ENCODE peak calls at places on chromosomes 13 and 19, in six cellular contexts. Q is tibial artery, L is A549, O is K562, J is uterus, C is adrenal gland. K is an unnamed sample.

GRCh38 chr13:38980628-38981078 is 10.0 kb downstream of the STOML3 start:
- DNase-seq in L (no peak), Q (no peak), J (no peak), C (no peak), O (no peak), K (no peak)

GRCh38 chr19:14516746-14517438 is 1.3 kb downstream of the DNAJB1 start:
- DNase-seq in Q (no peak), L (no peak), C (peak; percentile 65), J (no peak), O (no peak), K (no peak)

GRCh38 chr19:10617409-10618121 is 7.8 kb upstream of the SLC44A2 start:
- DNase-seq in O (peak; percentile 28), J (no peak), L (no peak), Q (no peak), C (no peak), K (no peak)

GRCh38 chr13:93502987-93503386 is 276.4 kb downstream of the GPC6 start:
- DNase-seq in Q (no peak), J (no peak), O (no peak), L (no peak), C (no peak), K (no peak)

GRCh38 chr19:13163609-13164364 is 13.6 kb downstream of the IER2 start:
- DNase-seq in J (peak; percentile 88), L (peak; percentile 94), O (peak; percentile 82), C (peak; percentile 85), Q (peak; percentile 92), K (peak; percentile 82)

GRCh38 chr13:50387124-50387581 is 371.9 kb downstream of the KCNRG start:
- DNase-seq in C (peak; percentile 55), Q (no peak), J (peak; percentile 47), O (peak; percentile 65), L (no peak), K (peak; percentile 46)

GRCh38 chr13:80877944-80878241 is 537.0 kb upstream of the SPRY2 start:
- DNase-seq in L (no peak), Q (no peak), O (no peak), C (no peak), J (no peak), K (no peak)

GRCh38 chr19:39297931-39298634 is 1.9 kb downstream of the IFNL1 start:
- DNase-seq in C (no peak), O (no peak), L (no peak), J (no peak), Q (peak; percentile 45), K (no peak)

GRCh38 chr13:113078895-113079720 is 26.5 kb upstream of the F7 start:
- DNase-seq in L (no peak), J (no peak), Q (no peak), O (no peak), C (no peak), K (no peak)

GRCh38 chr19:27974082-27974513 is 1238.9 kb downstream of the UQCRFS1 start:
- DNase-seq in O (peak; percentile 11), L (peak; percentile 44), C (peak; percentile 62), Q (no peak), J (no peak), K (peak; percentile 54)

GRCh38 chr19:46412034-46412982 is 1.1 kb downstream of the CCDC8 start:
- DNase-seq in O (no peak), Q (no peak), J (no peak), C (no peak), L (no peak), K (no peak)

GRCh38 chr13:30017880-30018279 is 167.5 kb upstream of the UBL3 start:
- DNase-seq in O (no peak), Q (no peak), C (no peak), L (no peak), J (no peak), K (no peak)

GRCh38 chr13:111514646-111515617 is 194.5 kb downstream of the TEX29 start:
- DNase-seq in L (no peak), O (no peak), J (no peak), Q (no peak), C (no peak), K (no peak)

GRCh38 chr19:15448778-15449619 is 757 bp downstream of the WIZ start:
- DNase-seq in O (no peak), C (no peak), Q (peak; percentile 70), L (peak; percentile 52), J (peak; percentile 47), K (peak; percentile 30)

GRCh38 chr13:111859361-111860105 is 207.4 kb upstream of the SOX1 start:
- DNase-seq in L (no peak), J (no peak), O (no peak), Q (no peak), C (no peak), K (no peak)

GRCh38 chr19:32238076-32238475 is 107.3 kb upstream of the ZNF507 start:
- DNase-seq in J (no peak), Q (no peak), L (no peak), C (no peak), O (no peak), K (no peak)

GRCh38 chr13:97866346-97866745 is 87.1 kb upstream of the IPO5 start:
- DNase-seq in J (no peak), Q (no peak), C (no peak), L (no peak), O (no peak), K (no peak)

GRCh38 chr13:99961634-99962033 is 9.9 kb downstream of the ZIC5 start:
- DNase-seq in J (no peak), Q (no peak), O (no peak), C (no peak), L (no peak), K (no peak)
- TF ChIP-seq CTCF in J (no peak), Q (no peak), O (no peak), C (no peak), L (no peak), K (no peak)

DNA sequence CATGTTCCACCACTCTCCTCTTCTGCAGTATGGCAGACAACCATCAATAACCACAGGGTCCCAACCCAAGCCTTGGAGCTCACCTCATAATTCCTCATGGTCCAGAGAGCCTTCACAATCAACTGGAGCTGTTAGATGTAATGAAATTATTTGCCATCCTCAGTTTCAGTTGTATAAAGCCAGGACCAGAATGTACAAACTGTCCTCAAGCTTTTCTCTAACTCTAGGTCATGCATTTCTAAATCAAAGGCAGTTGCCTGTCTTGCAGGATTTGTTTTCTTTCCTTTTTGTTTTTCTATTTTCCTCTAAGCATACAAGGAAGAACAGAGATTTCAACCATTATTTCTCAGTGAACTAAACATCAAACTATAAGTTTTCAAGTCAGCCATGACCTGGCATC is 182.5 kb upstream of the SERP2 start:
- DNase-seq in O (no peak), J (no peak), L (no peak), C (no peak), Q (no peak), K (no peak)
- TF ChIP-seq CTCF in O (no peak), J (no peak), L (no peak), C (no peak), Q (no peak), K (no peak)

GRCh38 chr13:90365130-90365529 is 982.4 kb upstream of the MIR17HG start:
- DNase-seq in O (no peak), C (no peak), L (no peak), J (no peak), Q (no peak), K (no peak)
- TF ChIP-seq CTCF in O (no peak), C (peak; percentile 30), L (peak; percentile 6), J (no peak), Q (no peak), K (no peak)

DNA sequence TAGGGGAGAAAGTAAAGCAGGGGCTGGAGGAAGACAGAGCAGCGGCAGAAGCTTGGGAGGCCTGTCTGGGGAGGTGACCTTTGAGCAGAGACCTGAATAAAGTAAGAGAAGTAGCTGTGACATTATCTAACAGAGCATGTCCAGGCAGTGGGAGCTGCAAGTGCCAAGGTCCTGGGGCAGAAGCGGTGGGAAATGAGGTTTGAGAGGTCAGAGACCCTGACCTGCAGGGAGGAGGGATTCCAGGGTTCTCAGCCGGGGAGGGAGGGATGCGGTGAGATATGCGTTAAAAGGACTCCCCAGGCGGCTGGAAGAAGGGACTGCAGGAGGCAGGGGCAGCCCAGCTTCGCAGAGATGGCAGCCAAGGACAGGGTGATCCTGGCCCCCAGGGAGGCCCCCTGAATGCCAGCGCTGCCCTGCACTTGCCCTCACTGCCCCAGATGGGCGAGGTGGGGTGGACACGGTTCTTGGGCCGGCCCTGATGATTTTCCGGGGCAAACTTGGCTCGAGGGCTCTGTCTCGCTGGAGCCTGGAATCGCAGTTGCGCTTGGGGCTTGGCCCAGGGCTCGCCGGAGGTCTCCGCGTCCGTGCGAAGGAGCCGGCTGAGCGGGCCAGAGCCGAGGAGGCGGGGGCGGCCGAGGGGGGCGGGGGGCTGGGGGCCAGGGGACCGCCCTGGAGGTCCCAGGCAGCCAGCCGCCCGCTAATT is 3.2 kb downstream of the CRLF1 start:
- DNase-seq in L (peak; percentile 38), O (peak; percentile 67), J (no peak), Q (peak; percentile 76), C (no peak), K (peak; percentile 52)
- TF ChIP-seq CTCF in L (peak; percentile 10), O (peak; percentile 59), J (no peak), Q (peak; percentile 50), C (no peak), K (peak; percentile 34)

GRCh38 chr13:74009100-74009668 is 125.0 kb downstream of the KLF12 start:
- DNase-seq in Q (no peak), C (no peak), O (no peak), J (no peak), L (no peak), K (no peak)

GRCh38 chr13:74017301-74018092 is 116.7 kb downstream of the KLF12 start:
- DNase-seq in C (no peak), L (no peak), Q (no peak), O (no peak), J (no peak), K (no peak)

GRCh38 chr13:74015137-74015536 is 119.1 kb downstream of the KLF12 start:
- DNase-seq in L (no peak), J (no peak), Q (no peak), C (no peak), O (no peak), K (no peak)
- TF ChIP-seq CTCF in L (peak; percentile 6), J (no peak), Q (no peak), C (no peak), O (no peak), K (peak; percentile 20)

DNA sequence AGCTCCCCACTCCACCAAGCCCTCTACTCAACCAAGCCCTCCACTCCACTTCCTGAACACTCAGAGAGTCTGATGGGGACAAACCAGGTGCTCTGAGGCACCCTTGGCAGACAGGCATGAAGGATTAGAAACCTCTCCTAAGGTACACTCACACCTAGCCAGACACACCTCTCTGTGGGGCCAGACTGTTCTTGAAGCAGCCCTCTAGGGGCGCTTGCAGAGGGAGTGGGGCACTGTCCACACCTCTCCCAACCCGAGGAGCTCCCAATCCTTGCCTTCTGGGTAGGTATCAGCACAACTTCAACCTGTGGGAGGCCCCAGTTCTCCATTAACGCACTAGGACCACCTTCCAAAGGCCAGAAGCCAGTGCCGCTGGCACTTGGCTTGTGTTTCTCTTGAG is 108.7 kb upstream of the VSTM2B start:
- DNase-seq in Q (no peak), J (no peak), C (no peak), L (no peak), O (no peak), K (no peak)
- TF ChIP-seq CTCF in Q (no peak), J (no peak), C (no peak), L (no peak), O (no peak), K (no peak)

GRCh38 chr13:36850790-36851438 is 31.9 kb downstream of the RFXAP start:
- DNase-seq in L (no peak), J (no peak), C (no peak), O (peak; percentile 8), Q (no peak), K (peak; percentile 14)
- TF ChIP-seq CTCF in L (no peak), J (no peak), C (no peak), O (peak; percentile 26), Q (no peak), K (peak; percentile 17)

K was measured in nephron progenitor cell.